ENCODE peak calls at places on chromosomes 5 and 9, in seven cellular contexts. Y is astrocyte, M is fibroblast of lung, F is H9, P is HCT116, V is neuronal stem cell, Q is mammary epithelial cell. U is an unnamed sample.

GRCh38 chr9:137302176-137303030 is at the start of gene NRARP:
- DNase-seq in M (peak; percentile 70), P (peak; percentile 60), Q (peak; percentile 76), Y (peak; percentile 49), V (peak; percentile 86), F (peak; percentile 77), U (peak; percentile 85)

GRCh38 chr5:122263352-122264030 is 48.5 kb upstream of the SNCAIP start:
- DNase-seq in F (no peak), Y (peak; percentile 64), Q (no peak), P (no peak), M (peak; percentile 68), V (no peak), U (peak; percentile 1)

GRCh38 chr9:27188426-27188825 is 79.4 kb downstream of the TEK start:
- DNase-seq in F (no peak), Q (no peak), M (no peak), V (no peak), P (no peak), Y (no peak), U (no peak)

GRCh38 chr9:38337706-38338264 is 54.7 kb upstream of the ALDH1B1 start:
- DNase-seq in F (no peak), V (no peak), Y (no peak), P (no peak), M (no peak), Q (no peak), U (no peak)

GRCh38 chr9:129483467-129484324 is 137.2 kb downstream of the C9orf50 start:
- DNase-seq in P (peak; percentile 72), Y (peak; percentile 87), F (no peak), M (peak; percentile 90), Q (peak; percentile 80), V (no peak), U (peak; percentile 72)

GRCh38 chr9:94870793-94871558 is 144.5 kb downstream of the AOPEP start:
- DNase-seq in P (no peak), F (no peak), Y (peak; percentile 90), M (peak; percentile 90), V (no peak), Q (peak; percentile 54), U (peak; percentile 68)

GRCh38 chr5:172164773-172165212 is 23.2 kb downstream of the STK10 start:
- DNase-seq in Y (peak; percentile 61), M (peak; percentile 70), P (no peak), F (no peak), Q (peak; percentile 58), V (no peak), U (no peak)

GRCh38 chr5:170357853-170358497 is 31.2 kb downstream of the KCNMB1 start:
- DNase-seq in Y (no peak), P (no peak), Q (no peak), M (no peak), V (no peak), F (no peak), U (no peak)

GRCh38 chr9:34555435-34556230 is 32.8 kb upstream of the ENHO start:
- DNase-seq in V (no peak), M (no peak), Q (no peak), Y (no peak), P (no peak), F (no peak), U (no peak)

GRCh38 chr5:170809551-170809950 is 26.0 kb downstream of the GABRP start:
- DNase-seq in P (peak; percentile 34), Y (peak; percentile 48), V (peak; percentile 18), M (peak; percentile 56), Q (peak; percentile 23), F (peak; percentile 42), U (peak; percentile 59)

GRCh38 chr9:116078640-116079039 is 75.0 kb upstream of the PAPPA start:
- DNase-seq in Q (no peak), P (no peak), Y (no peak), M (no peak), V (no peak), F (no peak), U (no peak)

GRCh38 chr9:136560586-136560985 is 14.7 kb upstream of the NOTCH1 start:
- DNase-seq in M (no peak), Y (no peak), F (no peak), P (no peak), V (no peak), Q (no peak), U (no peak)

GRCh38 chr9:114459464-114459863 is 45.8 kb downstream of the WHRN start:
- DNase-seq in M (no peak), Y (no peak), F (peak; percentile 13), P (no peak), Q (no peak), V (no peak), U (no peak)

GRCh38 chr5:23977996-23978395 is 470.6 kb downstream of the PRDM9 start:
- DNase-seq in P (no peak), Q (no peak), V (no peak), M (no peak), F (peak; percentile 84), Y (no peak), U (peak; percentile 29)

GRCh38 chr5:2751592-2752021 is at the start of gene IRX2:
- DNase-seq in Q (peak; percentile 96), F (peak; percentile 95), M (peak; percentile 98), Y (peak; percentile 96), V (peak; percentile 94), P (no peak), U (peak; percentile 92)

GRCh38 chr9:22425551-22425950 is 21.1 kb upstream of the DMRTA1 start:
- DNase-seq in P (no peak), M (peak; percentile 18), F (peak; percentile 44), Q (no peak), Y (no peak), V (no peak), U (no peak)

GRCh38 chr5:151319334-151319733 is 15.8 kb upstream of the SLC36A3 start:
- DNase-seq in Q (peak; percentile 11), V (no peak), P (peak; percentile 26), M (peak; percentile 1), F (peak; percentile 43), Y (no peak), U (peak; percentile 51)

DNA sequence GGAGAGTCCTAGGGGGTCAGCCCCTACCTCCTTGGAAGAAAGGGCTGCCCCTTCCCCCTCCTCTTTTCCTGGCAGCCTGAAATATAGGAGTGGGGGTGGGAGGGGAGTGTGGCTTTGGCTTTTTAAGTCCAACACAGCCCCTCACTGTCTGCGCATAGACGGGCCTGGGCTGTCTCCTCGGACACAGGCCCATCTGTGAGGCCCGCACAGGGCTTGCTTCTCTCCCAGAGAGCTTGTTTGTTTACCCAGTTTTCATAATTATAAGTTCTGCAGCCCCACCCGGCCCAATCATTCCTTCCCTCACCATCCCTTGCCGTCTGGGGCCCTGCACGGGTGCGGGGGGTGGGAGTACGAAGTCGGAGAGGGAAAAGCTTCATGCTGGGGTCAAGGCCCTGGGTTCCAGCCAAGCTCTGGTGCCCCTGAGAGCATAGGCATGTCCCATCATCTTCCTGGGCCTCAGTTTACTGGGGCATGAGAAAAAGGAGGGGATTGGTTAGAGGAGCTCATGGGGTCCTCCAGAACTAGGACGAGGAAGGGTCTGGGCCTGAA is 54.0 kb upstream of the STXBP1 start:
- DNase-seq in V (no peak), Y (no peak), Q (no peak), M (no peak), F (no peak), P (no peak), U (no peak)
- H3K9ac ChIP-seq in V (no peak overlapping the region), Y (peak overlapping the region; percentile 47), Q (no peak overlapping the region), M (peak overlapping the region; percentile 37), F (no peak overlapping the region), P (peak overlapping the region; percentile 32), U (no peak overlapping the region)

GRCh38 chr5:56981906-56982305 is 30.0 kb upstream of the MIER3 start:
- DNase-seq in Y (no peak), M (no peak), F (no peak), Q (no peak), P (no peak), V (no peak), U (no peak)

GRCh38 chr5:56979968-56980367 is 28.0 kb upstream of the MIER3 start:
- DNase-seq in Y (no peak), P (no peak), F (no peak), Q (no peak), M (no peak), V (no peak), U (no peak)

GRCh38 chr5:56977034-56977433 is 25.1 kb upstream of the MIER3 start:
- DNase-seq in F (no peak), M (no peak), Q (no peak), Y (no peak), P (no peak), V (no peak), U (no peak)

GRCh38 chr5:56974241-56974640 is 22.3 kb upstream of the MIER3 start:
- DNase-seq in M (no peak), F (no peak), Y (no peak), Q (no peak), V (no peak), P (no peak), U (peak; percentile 4)

GRCh38 chr5:56977822-56978221 is 25.9 kb upstream of the MIER3 start:
- DNase-seq in Q (no peak), F (no peak), V (no peak), M (no peak), P (no peak), Y (no peak), U (no peak)
- H3K4me2 ChIP-seq in Q (no peak overlapping the region), F (no peak overlapping the region), V (no peak overlapping the region), M (no peak overlapping the region), P (no peak overlapping the region), Y (no peak overlapping the region), U (no peak overlapping the region)

DNA sequence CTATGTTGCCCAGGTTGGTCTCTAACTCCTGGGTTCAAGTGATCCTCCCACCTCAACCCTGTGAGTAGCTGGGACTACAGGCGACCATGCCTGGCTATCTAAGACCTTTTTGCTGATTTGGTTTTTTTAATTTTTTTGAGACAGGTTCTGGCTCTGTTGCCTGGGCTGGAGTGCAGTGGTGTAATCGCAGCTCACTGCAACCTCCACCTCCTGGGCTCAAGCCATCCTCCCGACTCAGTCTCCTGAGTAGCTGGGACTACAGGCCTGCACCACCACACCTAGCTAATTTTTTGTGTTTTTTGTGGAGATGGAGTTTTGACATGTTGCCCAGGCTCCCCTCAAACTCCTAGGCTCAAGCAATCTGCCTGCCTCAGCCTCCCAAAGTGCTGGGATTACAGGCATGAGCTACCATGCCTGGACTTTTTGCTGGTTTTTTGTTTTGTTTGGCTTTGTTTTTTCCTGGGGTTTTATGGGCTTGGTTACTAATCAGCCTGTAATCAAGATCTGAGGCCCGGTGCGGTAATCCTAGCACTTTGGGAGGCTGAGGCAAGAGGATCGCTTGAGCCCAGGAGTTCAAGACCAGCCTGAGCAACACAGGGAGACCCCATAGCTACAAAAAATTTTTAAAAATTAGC is 3.6 kb downstream of the CYSTM1 start:
- DNase-seq in V (no peak), M (no peak), F (no peak), Q (no peak), P (no peak), Y (no peak), U (no peak)
- H3K9ac ChIP-seq in V (no peak overlapping the region), M (no peak overlapping the region), F (no peak overlapping the region), Q (no peak overlapping the region), P (no peak overlapping the region), Y (no peak overlapping the region), U (no peak overlapping the region)

DNA sequence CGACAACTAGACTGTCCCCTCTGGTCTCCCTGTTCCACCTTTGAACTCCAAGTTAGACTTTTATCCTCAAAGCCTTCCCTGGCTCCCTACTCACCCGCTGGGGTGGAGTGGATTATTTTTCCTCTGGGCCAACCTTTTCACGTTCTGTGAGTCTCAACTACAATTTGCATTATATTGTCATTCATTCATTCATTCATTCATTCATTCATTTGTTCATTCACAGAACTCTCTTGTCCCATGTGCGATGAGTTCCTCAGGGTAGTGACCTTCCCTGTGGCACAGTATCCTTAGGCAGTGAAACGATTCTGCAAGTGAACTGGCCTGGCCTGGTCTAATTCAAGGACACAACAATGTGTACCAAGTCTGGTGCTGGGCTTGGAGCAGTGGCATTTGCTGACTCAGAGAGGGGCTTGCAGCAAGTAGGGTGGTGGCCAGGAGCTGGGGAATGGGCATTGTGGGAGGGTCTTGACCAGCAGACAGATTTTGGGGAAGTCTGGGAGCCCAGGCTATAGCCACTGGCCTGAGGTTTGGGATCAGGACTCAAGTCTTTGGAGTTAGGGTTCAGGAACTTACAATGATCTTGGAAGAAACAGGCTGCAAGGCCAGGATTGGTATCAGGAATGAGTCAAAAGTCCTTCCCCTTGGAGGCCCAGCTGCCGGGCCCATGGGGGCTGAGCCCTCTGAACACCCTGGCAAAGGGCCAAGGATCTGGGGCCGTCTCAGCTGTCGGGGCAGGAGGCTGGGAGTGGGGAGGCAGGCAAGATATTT is 37.2 kb upstream of the COL15A1 start:
- DNase-seq in Q (no peak), F (no peak), V (no peak), Y (no peak), P (no peak), M (peak; percentile 36), U (no peak)
- H3K4me2 ChIP-seq in Q (no peak overlapping the region), F (no peak overlapping the region), V (no peak overlapping the region), Y (peak overlapping the region; percentile 12), P (no peak overlapping the region), M (no peak overlapping the region), U (no peak overlapping the region)

U was measured in PC-3.